ENCODE peak calls at places on chromosome 17, in four cellular contexts. M is K562, H is ovary, A is A549. I is an unnamed sample. For H3K4me1, the result is how much of the 10 kb centered on the place peaks cover.

GRCh38 chr17:7834554-7834890 is 505 bp downstream of the KDM6B start:
- DNase-seq in M (peak), H (peak), A (peak), I (no peak)

GRCh38 chr17:16950488-16950887 is 21.4 kb downstream of the TNFRSF13B start:
- DNase-seq in M (no peak), H (no peak), A (no peak), I (no peak)

GRCh38 chr17:42842286-42842685 is 2.1 kb upstream of the AOC2 start:
- DNase-seq in M (no peak), H (no peak), A (no peak), I (no peak)

GRCh38 chr17:1188812-1189211 is 9.0 kb upstream of the ABR start:
- DNase-seq in M (no peak), H (peak), A (no peak), I (no peak)

GRCh38 chr17:1557355-1558095 is 5.1 kb downstream of the PITPNA start:
- DNase-seq in M (no peak), H (no peak), A (no peak), I (no peak)

GRCh38 chr17:35185849-35186248 is 8.3 kb downstream of the SLC35G3 start:
- DNase-seq in M (no peak), H (no peak), A (no peak), I (no peak)

GRCh38 chr17:17774009-17774881 is 62.5 kb downstream of the SREBF1 start:
- DNase-seq in M (no peak), H (no peak), A (peak), I (no peak)

GRCh38 chr17:1039511-1040215 is 42.7 kb downstream of the TIMM22 start:
- DNase-seq in M (no peak), H (peak), A (no peak), I (no peak)

GRCh38 chr17:44555056-44555455 is 2.2 kb upstream of the FZD2 start:
- DNase-seq in M (no peak), H (no peak), A (no peak), I (no peak)

GRCh38 chr17:50946891-50947843 is 81.0 kb upstream of the TOB1 start:
- DNase-seq in M (peak), H (no peak), A (no peak), I (no peak)

DNA sequence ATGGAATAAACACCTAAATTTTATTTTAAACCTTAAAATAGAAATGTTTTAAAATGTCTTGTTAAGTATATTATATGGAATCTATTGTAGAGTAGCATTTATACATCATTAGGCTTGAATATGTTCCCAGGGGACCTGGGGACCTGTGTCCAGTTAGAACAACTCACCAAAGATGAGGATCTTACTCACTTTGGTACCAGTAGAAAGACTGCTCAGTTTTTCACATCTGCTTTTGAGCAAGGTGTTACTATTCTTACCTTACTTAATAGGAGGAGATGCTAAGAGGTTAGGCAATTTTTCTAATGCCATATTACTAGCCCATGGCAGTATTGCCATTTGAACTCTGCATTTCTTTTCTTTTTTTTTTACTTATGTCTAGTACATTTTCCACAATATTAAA is 14.7 kb downstream of the STXBP4 start:
- DNase-seq in M (no peak), H (no peak), A (no peak), I (no peak)
- H3K4me1 ChIP-seq in M (under half), H (under half), A (under half), I (under half)

GRCh38 chr17:54967621-54968258 is 714 bp downstream of the COX11 start:
- DNase-seq in M (peak), H (no peak), A (peak), I (no peak)
- TF ChIP-seq CTCF in M (no peak), H (no peak), A (peak), I (no peak)

GRCh38 chr17:79595471-79595870 is 15.4 kb downstream of the RBFOX3 start:
- DNase-seq in M (no peak), H (no peak), A (no peak), I (no peak)
- H3K4me1 ChIP-seq in M (under half), H (under half), A (under half), I (under half)

GRCh38 chr17:80984749-80985148 is 6.9 kb upstream of the CHMP6 start:
- DNase-seq in M (no peak), H (no peak), A (no peak), I (no peak)
- TF ChIP-seq CTCF in M (no peak), H (no peak), A (no peak), I (no peak)

GRCh38 chr17:36553459-36553858 is 8.7 kb downstream of the GGNBP2 start:
- DNase-seq in M (no peak), H (no peak), A (no peak), I (no peak)
- H3K4me1 ChIP-seq in M (under half), H (under half), A (under half), I (under half)

GRCh38 chr17:82214012-82214628 is 1.5 kb upstream of the CCDC57 start:
- DNase-seq in M (no peak), H (no peak), A (no peak), I (no peak)

GRCh38 chr17:82215972-82216300 is 3.3 kb upstream of the CCDC57 start:
- DNase-seq in M (no peak), H (no peak), A (no peak), I (no peak)

GRCh38 chr17:82212331-82213250 is at the start of gene CCDC57:
- DNase-seq in M (peak), H (peak), A (peak), I (peak)

GRCh38 chr17:82215095-82215971 is 2.7 kb upstream of the CCDC57 start:
- DNase-seq in M (peak), H (no peak), A (peak), I (peak)

DNA sequence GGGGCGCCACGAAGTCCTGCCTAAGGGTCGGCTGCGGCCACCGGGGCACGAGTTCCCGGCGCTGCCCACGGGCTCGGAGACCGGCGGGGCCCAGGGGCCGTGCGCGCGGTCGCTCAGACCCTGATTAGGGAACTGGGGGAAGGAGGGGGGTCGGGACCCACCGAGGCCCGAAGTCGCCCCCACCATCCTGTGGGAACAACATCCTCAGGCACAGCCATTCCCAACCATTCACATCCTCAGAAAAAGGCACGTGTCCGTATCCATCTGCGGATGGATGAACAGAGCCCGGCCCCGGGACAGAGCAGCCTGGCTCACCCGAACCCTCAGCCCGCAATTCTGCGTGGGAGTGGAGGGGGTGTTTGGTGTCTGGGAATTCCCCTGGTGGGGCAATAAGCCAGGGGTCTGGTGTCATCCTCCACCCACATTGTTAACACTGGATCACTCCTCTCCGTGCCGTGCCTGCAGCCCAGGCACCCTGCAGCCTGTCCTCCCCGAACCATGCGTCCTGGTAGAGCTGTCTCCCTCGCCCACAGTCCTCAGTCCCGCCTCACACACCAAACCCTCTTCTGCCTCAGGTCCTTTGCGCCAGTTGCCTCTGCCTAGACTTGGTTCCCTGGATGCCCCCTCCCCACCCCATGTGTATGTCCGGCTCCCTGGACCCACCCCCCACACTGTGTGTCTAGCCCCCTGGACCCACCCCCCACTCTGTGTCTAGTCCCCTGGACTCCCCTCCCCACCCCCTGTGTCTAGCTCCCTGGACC is 789 bp upstream of the CCDC57 start:
- DNase-seq in M (peak), H (peak), A (peak), I (peak)
- TF ChIP-seq CTCF in M (no peak), H (no peak), A (no peak), I (no peak)